ENCODE peak calls at places on chromosomes 6 and 20, in seven cellular contexts. One of them, this sample, is unnamed.

GRCh38 chr6:68575765-68576439 is 59.2 kb upstream of the ADGRB3 start:
- DNase-seq in heart right ventricle: no peak
- DNase-seq in vagina: no peak
- DNase-seq in lung: no peak
- DNase-seq in uterus: no peak
- DNase-seq in gastrocnemius medialis: no peak
- DNase-seq in astrocyte: no peak
- DNase-seq in this sample: peak

GRCh38 chr6:142802124-142802523 is 142.9 kb downstream of the HIVEP2 start:
- DNase-seq in heart right ventricle: no peak
- DNase-seq in vagina: no peak
- DNase-seq in lung: no peak
- DNase-seq in uterus: peak
- DNase-seq in gastrocnemius medialis: peak
- DNase-seq in astrocyte: peak
- DNase-seq in this sample: no peak

GRCh38 chr20:62336329-62336728 is 30.8 kb downstream of the LAMA5 start:
- DNase-seq in heart right ventricle: no peak
- DNase-seq in vagina: no peak
- DNase-seq in lung: no peak
- DNase-seq in uterus: no peak
- DNase-seq in gastrocnemius medialis: no peak
- DNase-seq in astrocyte: no peak
- DNase-seq in this sample: no peak

GRCh38 chr6:80605165-80605989 is 498.9 kb downstream of the BCKDHB start:
- DNase-seq in heart right ventricle: no peak
- DNase-seq in vagina: no peak
- DNase-seq in lung: no peak
- DNase-seq in uterus: no peak
- DNase-seq in gastrocnemius medialis: no peak
- DNase-seq in astrocyte: peak
- DNase-seq in this sample: no peak

GRCh38 chr20:39986231-39986904 is 702.7 kb downstream of the MAFB start:
- DNase-seq in heart right ventricle: peak
- DNase-seq in vagina: no peak
- DNase-seq in lung: peak
- DNase-seq in uterus: peak
- DNase-seq in gastrocnemius medialis: peak
- DNase-seq in astrocyte: peak
- DNase-seq in this sample: no peak

GRCh38 chr20:1946762-1947534 is 46.9 kb downstream of the PDYN start:
- DNase-seq in heart right ventricle: peak
- DNase-seq in vagina: no peak
- DNase-seq in lung: no peak
- DNase-seq in uterus: peak
- DNase-seq in gastrocnemius medialis: peak
- DNase-seq in astrocyte: peak
- DNase-seq in this sample: no peak

GRCh38 chr6:293185-294174 is 1.2 kb downstream of the DUSP22 start:
- DNase-seq in heart right ventricle: peak
- DNase-seq in vagina: no peak
- DNase-seq in lung: peak
- DNase-seq in uterus: peak
- DNase-seq in gastrocnemius medialis: peak
- DNase-seq in astrocyte: peak
- DNase-seq in this sample: no peak

GRCh38 chr6:1613631-1614447 is 4.1 kb downstream of the FOXC1 start:
- DNase-seq in heart right ventricle: peak
- DNase-seq in vagina: no peak
- DNase-seq in lung: no peak
- DNase-seq in uterus: no peak
- DNase-seq in gastrocnemius medialis: no peak
- DNase-seq in astrocyte: no peak
- DNase-seq in this sample: no peak

GRCh38 chr6:46904117-46904516 is 17.6 kb downstream of the ADGRF5 start:
- DNase-seq in heart right ventricle: no peak
- DNase-seq in vagina: no peak
- DNase-seq in lung: no peak
- DNase-seq in uterus: no peak
- DNase-seq in gastrocnemius medialis: no peak
- DNase-seq in astrocyte: no peak
- DNase-seq in this sample: no peak

GRCh38 chr20:40945754-40946451 is 82.7 kb upstream of the TOP1 start:
- DNase-seq in heart right ventricle: peak
- DNase-seq in vagina: no peak
- DNase-seq in lung: no peak
- DNase-seq in uterus: peak
- DNase-seq in gastrocnemius medialis: no peak
- DNase-seq in astrocyte: peak
- DNase-seq in this sample: peak

GRCh38 chr20:19120569-19120968 is 91.9 kb upstream of the SLC24A3 start:
- DNase-seq in heart right ventricle: no peak
- DNase-seq in vagina: no peak
- DNase-seq in lung: no peak
- DNase-seq in uterus: no peak
- DNase-seq in gastrocnemius medialis: no peak
- DNase-seq in astrocyte: no peak
- DNase-seq in this sample: no peak

DNA sequence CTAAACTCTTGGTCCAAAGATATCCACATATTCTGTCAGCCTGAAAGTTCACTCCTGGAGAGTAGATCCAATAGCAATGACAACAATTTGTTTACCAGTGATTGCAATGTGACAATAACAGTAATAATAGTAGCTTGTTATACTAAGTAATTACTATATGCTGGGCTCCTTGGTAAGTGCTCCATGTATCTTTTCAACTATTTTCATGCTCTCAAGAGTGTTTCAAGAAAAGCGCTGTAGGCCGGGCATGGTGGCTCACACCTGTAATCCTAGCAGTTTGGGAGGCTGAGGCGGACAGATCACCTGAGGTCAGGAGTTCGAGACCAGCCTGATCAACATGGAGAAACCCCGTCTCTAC is 15.4 kb downstream of the BCL2L1 start:
- DNase-seq in heart right ventricle: no peak
- DNase-seq in vagina: no peak
- DNase-seq in lung: no peak
- DNase-seq in uterus: no peak
- DNase-seq in gastrocnemius medialis: no peak
- DNase-seq in astrocyte: no peak
- DNase-seq in this sample: no peak
- H3K27ac ChIP-seq in heart right ventricle: peak
- H3K27ac ChIP-seq in vagina: no peak
- H3K27ac ChIP-seq in lung: peak
- H3K27ac ChIP-seq in uterus: no peak
- H3K27ac ChIP-seq in gastrocnemius medialis: peak
- H3K27ac ChIP-seq in astrocyte: no peak
- H3K27ac ChIP-seq in this sample: peak

GRCh38 chr20:56348306-56348695 is 10.5 kb upstream of the FAM210B start:
- DNase-seq in heart right ventricle: no peak
- DNase-seq in vagina: no peak
- DNase-seq in lung: no peak
- DNase-seq in uterus: no peak
- DNase-seq in gastrocnemius medialis: no peak
- DNase-seq in astrocyte: no peak
- DNase-seq in this sample: no peak
- H3K4me3 ChIP-seq in heart right ventricle: no peak
- H3K4me3 ChIP-seq in vagina: no peak
- H3K4me3 ChIP-seq in lung: no peak
- H3K4me3 ChIP-seq in uterus: no peak
- H3K4me3 ChIP-seq in gastrocnemius medialis: no peak
- H3K4me3 ChIP-seq in astrocyte: no peak
- H3K4me3 ChIP-seq in this sample: no peak

DNA sequence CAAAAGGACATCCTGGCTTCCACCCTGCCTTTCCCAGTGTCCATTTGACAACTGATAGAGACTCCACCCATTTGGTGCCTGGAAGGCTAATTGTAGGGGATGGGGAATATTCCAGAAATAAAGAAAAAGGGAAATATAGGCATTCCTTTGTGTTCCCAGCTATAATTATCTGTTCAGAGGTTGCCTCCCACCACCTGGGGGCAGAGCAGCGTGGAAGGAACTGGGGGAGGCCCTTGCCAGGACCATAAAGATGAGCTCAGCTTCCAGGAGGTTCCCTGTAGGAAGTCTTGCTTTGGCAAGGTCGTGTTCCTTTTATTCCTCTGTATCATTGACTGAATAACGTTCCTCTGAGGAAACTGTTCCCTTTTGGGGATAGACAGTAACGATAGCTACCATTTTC is 214.7 kb downstream of the TFAP2C start:
- DNase-seq in heart right ventricle: no peak
- DNase-seq in vagina: no peak
- DNase-seq in lung: no peak
- DNase-seq in uterus: no peak
- DNase-seq in gastrocnemius medialis: no peak
- DNase-seq in astrocyte: no peak
- DNase-seq in this sample: no peak
- TF ChIP-seq CTCF in heart right ventricle: no peak
- TF ChIP-seq CTCF in vagina: no peak
- TF ChIP-seq CTCF in lung: no peak
- TF ChIP-seq CTCF in uterus: no peak
- TF ChIP-seq CTCF in gastrocnemius medialis: no peak
- TF ChIP-seq CTCF in astrocyte: no peak
- TF ChIP-seq CTCF in this sample: no peak

GRCh38 chr6:150354754-150355571 is 13.8 kb upstream of the IYD start:
- DNase-seq in heart right ventricle: no peak
- DNase-seq in vagina: no peak
- DNase-seq in lung: no peak
- DNase-seq in uterus: no peak
- DNase-seq in gastrocnemius medialis: no peak
- DNase-seq in astrocyte: peak
- DNase-seq in this sample: no peak
- H3K27ac ChIP-seq in heart right ventricle: no peak
- H3K27ac ChIP-seq in vagina: no peak
- H3K27ac ChIP-seq in lung: no peak
- H3K27ac ChIP-seq in uterus: no peak
- H3K27ac ChIP-seq in gastrocnemius medialis: no peak
- H3K27ac ChIP-seq in astrocyte: no peak
- H3K27ac ChIP-seq in this sample: no peak

GRCh38 chr20:59356662-59357061 is 56.3 kb downstream of the EDN3 start:
- DNase-seq in heart right ventricle: no peak
- DNase-seq in vagina: no peak
- DNase-seq in lung: no peak
- DNase-seq in uterus: no peak
- DNase-seq in gastrocnemius medialis: no peak
- DNase-seq in astrocyte: no peak
- DNase-seq in this sample: no peak
- H3K4me3 ChIP-seq in heart right ventricle: no peak
- H3K4me3 ChIP-seq in vagina: no peak
- H3K4me3 ChIP-seq in lung: no peak
- H3K4me3 ChIP-seq in uterus: no peak
- H3K4me3 ChIP-seq in gastrocnemius medialis: no peak
- H3K4me3 ChIP-seq in astrocyte: no peak
- H3K4me3 ChIP-seq in this sample: no peak

GRCh38 chr20:60009826-60010616 is 51.8 kb downstream of the CDH26 start:
- DNase-seq in heart right ventricle: no peak
- DNase-seq in vagina: peak
- DNase-seq in lung: peak
- DNase-seq in uterus: no peak
- DNase-seq in gastrocnemius medialis: no peak
- DNase-seq in astrocyte: no peak
- DNase-seq in this sample: no peak
- TF ChIP-seq CTCF in heart right ventricle: peak
- TF ChIP-seq CTCF in vagina: no peak
- TF ChIP-seq CTCF in lung: no peak
- TF ChIP-seq CTCF in uterus: no peak
- TF ChIP-seq CTCF in gastrocnemius medialis: no peak
- TF ChIP-seq CTCF in astrocyte: no peak
- TF ChIP-seq CTCF in this sample: peak

GRCh38 chr20:23393999-23394775 is 27.1 kb downstream of the NAPB start:
- DNase-seq in heart right ventricle: no peak
- DNase-seq in vagina: no peak
- DNase-seq in lung: peak
- DNase-seq in uterus: no peak
- DNase-seq in gastrocnemius medialis: peak
- DNase-seq in astrocyte: no peak
- DNase-seq in this sample: no peak

GRCh38 chr20:23397961-23398360 is 23.3 kb downstream of the NAPB start:
- DNase-seq in heart right ventricle: no peak
- DNase-seq in vagina: no peak
- DNase-seq in lung: no peak
- DNase-seq in uterus: no peak
- DNase-seq in gastrocnemius medialis: no peak
- DNase-seq in astrocyte: peak
- DNase-seq in this sample: no peak

GRCh38 chr20:23401051-23401450 is 20.2 kb downstream of the NAPB start:
- DNase-seq in heart right ventricle: no peak
- DNase-seq in vagina: no peak
- DNase-seq in lung: no peak
- DNase-seq in uterus: no peak
- DNase-seq in gastrocnemius medialis: no peak
- DNase-seq in astrocyte: no peak
- DNase-seq in this sample: no peak

GRCh38 chr20:23399568-23400241 is 21.6 kb downstream of the NAPB start:
- DNase-seq in heart right ventricle: no peak
- DNase-seq in vagina: no peak
- DNase-seq in lung: peak
- DNase-seq in uterus: no peak
- DNase-seq in gastrocnemius medialis: no peak
- DNase-seq in astrocyte: peak
- DNase-seq in this sample: no peak

GRCh38 chr20:23396961-23397620 is 24.2 kb downstream of the NAPB start:
- DNase-seq in heart right ventricle: no peak
- DNase-seq in vagina: no peak
- DNase-seq in lung: no peak
- DNase-seq in uterus: no peak
- DNase-seq in gastrocnemius medialis: no peak
- DNase-seq in astrocyte: no peak
- DNase-seq in this sample: no peak
- H3K27ac ChIP-seq in heart right ventricle: peak
- H3K27ac ChIP-seq in vagina: no peak
- H3K27ac ChIP-seq in lung: no peak
- H3K27ac ChIP-seq in uterus: no peak
- H3K27ac ChIP-seq in gastrocnemius medialis: no peak
- H3K27ac ChIP-seq in astrocyte: no peak
- H3K27ac ChIP-seq in this sample: no peak

GRCh38 chr6:159977242-159978214 is 8.6 kb downstream of the IGF2R start:
- DNase-seq in heart right ventricle: peak
- DNase-seq in vagina: no peak
- DNase-seq in lung: no peak
- DNase-seq in uterus: peak
- DNase-seq in gastrocnemius medialis: peak
- DNase-seq in astrocyte: peak
- DNase-seq in this sample: no peak
- H3K4me3 ChIP-seq in heart right ventricle: peak
- H3K4me3 ChIP-seq in vagina: peak
- H3K4me3 ChIP-seq in lung: no peak
- H3K4me3 ChIP-seq in uterus: no peak
- H3K4me3 ChIP-seq in gastrocnemius medialis: peak
- H3K4me3 ChIP-seq in astrocyte: no peak
- H3K4me3 ChIP-seq in this sample: no peak

GRCh38 chr6:118080547-118080946 is 173.5 kb downstream of the SLC35F1 start:
- DNase-seq in heart right ventricle: no peak
- DNase-seq in vagina: no peak
- DNase-seq in lung: no peak
- DNase-seq in uterus: no peak
- DNase-seq in gastrocnemius medialis: no peak
- DNase-seq in astrocyte: no peak
- DNase-seq in this sample: no peak
- TF ChIP-seq CTCF in heart right ventricle: peak
- TF ChIP-seq CTCF in vagina: no peak
- TF ChIP-seq CTCF in lung: no peak
- TF ChIP-seq CTCF in uterus: no peak
- TF ChIP-seq CTCF in gastrocnemius medialis: no peak
- TF ChIP-seq CTCF in astrocyte: no peak
- TF ChIP-seq CTCF in this sample: peak